ENCODE peak calls at places on chromosomes 16 and 17, in four cellular contexts. One of them, this sample, is unnamed.
A peak's percentile ranks its signal among the peaks of the same experiment; 100 is the strongest.

GRCh38 chr17:27754549-27754948 is 45.8 kb downstream of the NOS2 start:
- DNase-seq in prostate gland: no peak
- DNase-seq in GM12865: no peak
- DNase-seq in right atrium auricular region: no peak
- DNase-seq in this sample: no peak

GRCh38 chr17:80961516-80961915 is 30.1 kb upstream of the CHMP6 start:
- DNase-seq in prostate gland: no peak
- DNase-seq in GM12865: no peak
- DNase-seq in right atrium auricular region: no peak
- DNase-seq in this sample: no peak

GRCh38 chr16:27369806-27370205 is 32.2 kb upstream of the IL21R start:
- DNase-seq in prostate gland: no peak
- DNase-seq in GM12865: no peak
- DNase-seq in right atrium auricular region: no peak
- DNase-seq in this sample: no peak

GRCh38 chr17:71632328-71632727 is 488.5 kb upstream of the SOX9 start:
- DNase-seq in prostate gland: no peak
- DNase-seq in GM12865: no peak
- DNase-seq in right atrium auricular region: no peak
- DNase-seq in this sample: no peak

GRCh38 chr16:77585379-77585778 is 136.9 kb upstream of the NUDT7 start:
- DNase-seq in prostate gland: no peak
- DNase-seq in GM12865: peak; percentile 12
- DNase-seq in right atrium auricular region: no peak
- DNase-seq in this sample: no peak

GRCh38 chr17:42342242-42343008 is 45.8 kb downstream of the STAT3 start:
- DNase-seq in prostate gland: no peak
- DNase-seq in GM12865: peak; percentile 59
- DNase-seq in right atrium auricular region: no peak
- DNase-seq in this sample: no peak

GRCh38 chr16:78896280-78896679 is 704.3 kb downstream of the MAF start:
- DNase-seq in prostate gland: no peak
- DNase-seq in GM12865: no peak
- DNase-seq in right atrium auricular region: no peak
- DNase-seq in this sample: no peak

GRCh38 chr17:40095944-40096791 is 4.2 kb downstream of the NR1D1 start:
- DNase-seq in prostate gland: no peak
- DNase-seq in GM12865: peak; percentile 98
- DNase-seq in right atrium auricular region: no peak
- DNase-seq in this sample: no peak

GRCh38 chr16:85179344-85180046 is 67.2 kb upstream of the CIBAR2 start:
- DNase-seq in prostate gland: no peak
- DNase-seq in GM12865: no peak
- DNase-seq in right atrium auricular region: no peak
- DNase-seq in this sample: no peak

GRCh38 chr17:66892286-66892685 is 57.4 kb downstream of the CACNG5 start:
- DNase-seq in prostate gland: no peak
- DNase-seq in GM12865: no peak
- DNase-seq in right atrium auricular region: no peak
- DNase-seq in this sample: no peak

GRCh38 chr16:75341934-75342811 is 90.7 kb upstream of the BCAR1 start:
- DNase-seq in prostate gland: peak; percentile 48
- DNase-seq in GM12865: no peak
- DNase-seq in right atrium auricular region: no peak
- DNase-seq in this sample: no peak

GRCh38 chr17:17403899-17404576 is 72.8 kb upstream of the MED9 start:
- DNase-seq in prostate gland: no peak
- DNase-seq in GM12865: no peak
- DNase-seq in right atrium auricular region: no peak
- DNase-seq in this sample: no peak

GRCh38 chr17:66331038-66331816 is 28.8 kb downstream of the PRKCA start:
- DNase-seq in prostate gland: no peak
- DNase-seq in GM12865: no peak
- DNase-seq in right atrium auricular region: no peak
- DNase-seq in this sample: no peak

GRCh38 chr17:57603978-57604377 is 141.1 kb downstream of the CCDC182 start:
- DNase-seq in prostate gland: peak; percentile 31
- DNase-seq in GM12865: peak; percentile 81
- DNase-seq in right atrium auricular region: no peak
- DNase-seq in this sample: no peak

GRCh38 chr17:77884019-77884418 is 74.5 kb upstream of the TNRC6C start:
- DNase-seq in prostate gland: no peak
- DNase-seq in GM12865: no peak
- DNase-seq in right atrium auricular region: peak; percentile 73
- DNase-seq in this sample: peak; percentile 99

GRCh38 chr17:52106070-52106469 is 52.4 kb downstream of the CA10 start:
- DNase-seq in prostate gland: no peak
- DNase-seq in GM12865: no peak
- DNase-seq in right atrium auricular region: no peak
- DNase-seq in this sample: no peak

GRCh38 chr16:24471616-24472015 is 67.8 kb upstream of the RBBP6 start:
- DNase-seq in prostate gland: no peak
- DNase-seq in GM12865: no peak
- DNase-seq in right atrium auricular region: no peak
- DNase-seq in this sample: peak; percentile 57